ENCODE peak calls at places on chromosomes 3 and 15, in five cellular contexts. G is right atrium auricular region, Q is vagina, Z is transverse colon, I is cardiac muscle cell. L is an unnamed sample.
A peak's percentile ranks its signal among the peaks of the same experiment; 100 is the strongest.

GRCh38 chr3:156831006-156831405 is 4.9 kb downstream of the LEKR1 start:
- DNase-seq in G (no peak), Q (no peak), Z (no peak), I (no peak), L (no peak)

GRCh38 chr3:183662099-183662498 is 26.7 kb downstream of the KLHL24 start:
- DNase-seq in G (no peak), Q (no peak), Z (no peak), I (peak; percentile 35), L (no peak)

GRCh38 chr3:124814620-124815421 is 72.3 kb downstream of the ITGB5 start:
- DNase-seq in G (no peak), Q (no peak), Z (peak; percentile 68), I (no peak), L (no peak)

GRCh38 chr15:51184637-51185036 is 89.9 kb upstream of the TNFAIP8L3 start:
- DNase-seq in G (no peak), Q (no peak), Z (no peak), I (no peak), L (no peak)

GRCh38 chr15:31256385-31257265 is 70.0 kb upstream of the KLF13 start:
- DNase-seq in G (no peak), Q (no peak), Z (peak; percentile 20), I (no peak), L (no peak)

GRCh38 chr3:165800970-165801369 is 36.3 kb downstream of the BCHE start:
- DNase-seq in G (no peak), Q (no peak), Z (no peak), I (no peak), L (no peak)

GRCh38 chr3:65466300-65466988 is 572.3 kb downstream of the MAGI1 start:
- DNase-seq in G (no peak), Q (no peak), Z (no peak), I (no peak), L (no peak)

GRCh38 chr3:64684715-64685261 is 3.0 kb downstream of the ADAMTS9 start:
- DNase-seq in G (no peak), Q (no peak), Z (peak; percentile 34), I (peak; percentile 71), L (no peak)

GRCh38 chr3:127044996-127045395 is 62.1 kb downstream of the PLXNA1 start:
- DNase-seq in G (no peak), Q (no peak), Z (no peak), I (peak; percentile 10), L (no peak)

GRCh38 chr3:74532446-74532845 is 82.0 kb downstream of the CNTN3 start:
- DNase-seq in G (no peak), Q (no peak), Z (no peak), I (peak; percentile 81), L (no peak)

GRCh38 chr3:32456429-32457130 is 46.1 kb downstream of the CMTM6 start:
- DNase-seq in G (peak; percentile 49), Q (peak; percentile 43), Z (no peak), I (no peak), L (peak; percentile 39)

GRCh38 chr3:143763568-143764162 is 84.6 kb downstream of the SLC9A9 start:
- DNase-seq in G (no peak), Q (no peak), Z (no peak), I (peak; percentile 50), L (no peak)

GRCh38 chr15:57554063-57554820 is 37.5 kb upstream of the MYZAP start:
- DNase-seq in G (no peak), Q (no peak), Z (no peak), I (peak; percentile 50), L (no peak)

GRCh38 chr3:58563386-58564035 is 13.7 kb downstream of the FAM107A start:
- DNase-seq in G (peak; percentile 40), Q (peak; percentile 64), Z (no peak), I (no peak), L (no peak)

GRCh38 chr3:161171113-161171512 is 50.0 kb upstream of the NMD3 start:
- DNase-seq in G (peak; percentile 80), Q (no peak), Z (no peak), I (peak; percentile 87), L (peak; percentile 26)

GRCh38 chr15:24957691-24958090 is 2.9 kb downstream of the SNRPN start:
- DNase-seq in G (no peak), Q (no peak), Z (no peak), I (no peak), L (no peak)

GRCh38 chr3:147939425-147940196 is 530.4 kb downstream of the ZIC1 start:
- DNase-seq in G (no peak), Q (no peak), Z (no peak), I (no peak), L (no peak)
- TF ChIP-seq CTCF in G (no peak), Q (no peak), Z (no peak), I (no peak), L (no peak)

GRCh38 chr15:40097968-40098476 is 10.7 kb downstream of the BMF start:
- DNase-seq in G (no peak), Q (no peak), Z (peak; percentile 69), I (peak; percentile 46), L (no peak)
- H3K4me1 ChIP-seq in G (no peaks in the 10 kb centered on the region), Q (peaks cover 100% of the 10 kb centered on the region), Z (peaks cover 85% of the 10 kb centered on the region), I (peaks cover 58% of the 10 kb centered on the region), L (peaks cover 77% of the 10 kb centered on the region)

GRCh38 chr3:30498587-30498967 is 107.8 kb upstream of the TGFBR2 start:
- DNase-seq in G (no peak), Q (no peak), Z (no peak), I (no peak), L (no peak)

GRCh38 chr3:30502051-30502741 is 104.2 kb upstream of the TGFBR2 start:
- DNase-seq in G (no peak), Q (no peak), Z (no peak), I (no peak), L (no peak)

GRCh38 chr3:30502742-30503073 is 103.7 kb upstream of the TGFBR2 start:
- DNase-seq in G (no peak), Q (no peak), Z (no peak), I (no peak), L (no peak)

GRCh38 chr3:30501526-30501925 is 104.9 kb upstream of the TGFBR2 start:
- DNase-seq in G (no peak), Q (no peak), Z (no peak), I (no peak), L (no peak)

GRCh38 chr3:30500666-30501399 is 105.6 kb upstream of the TGFBR2 start:
- DNase-seq in G (no peak), Q (no peak), Z (no peak), I (no peak), L (no peak)
- TF ChIP-seq CTCF in G (no peak), Q (no peak), Z (no peak), I (no peak), L (no peak)

GRCh38 chr3:101235048-101235447 is 85.3 kb downstream of the IMPG2 start:
- DNase-seq in G (no peak), Q (no peak), Z (no peak), I (no peak), L (no peak)
- H3K4me1 ChIP-seq in G (no peaks in the 10 kb centered on the region), Q (no peaks in the 10 kb centered on the region), Z (no peaks in the 10 kb centered on the region), I (no peaks in the 10 kb centered on the region), L (no peaks in the 10 kb centered on the region)

GRCh38 chr15:83747050-83747717 is 93.3 kb downstream of the ADAMTSL3 start:
- DNase-seq in G (peak; percentile 71), Q (no peak), Z (no peak), I (peak; percentile 84), L (no peak)
- TF ChIP-seq CTCF in G (peak; percentile 67), Q (no peak), Z (peak; percentile 7), I (peak; percentile 37), L (peak; percentile 33)

DNA sequence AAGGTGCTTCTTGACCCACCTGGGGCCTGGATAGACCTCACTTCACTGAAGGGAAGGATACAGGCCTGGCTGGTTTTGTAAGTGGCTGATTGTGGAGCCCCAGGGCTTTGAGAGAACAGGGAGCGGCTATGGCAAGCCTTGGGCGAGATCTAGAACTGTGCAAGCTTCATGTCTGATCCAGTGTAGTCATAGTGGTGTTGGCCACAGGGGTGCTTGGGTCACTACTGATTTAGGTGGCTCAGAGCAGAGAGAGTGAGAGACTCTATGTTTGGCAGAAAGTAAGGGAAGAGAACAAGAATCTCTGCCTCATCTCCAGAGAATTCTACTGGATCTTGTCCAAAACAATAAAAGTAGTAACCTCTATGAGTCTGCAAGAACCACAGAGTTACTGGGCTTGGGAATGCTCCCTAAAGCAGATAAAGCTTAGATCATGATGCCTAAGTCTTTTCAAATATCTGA is 394.2 kb upstream of the EPHA3 start:
- DNase-seq in G (no peak), Q (no peak), Z (no peak), I (peak; percentile 9), L (no peak)
- H3K4me1 ChIP-seq in G (no peaks in the 10 kb centered on the region), Q (no peaks in the 10 kb centered on the region), Z (no peaks in the 10 kb centered on the region), I (no peaks in the 10 kb centered on the region), L (no peaks in the 10 kb centered on the region)

DNA sequence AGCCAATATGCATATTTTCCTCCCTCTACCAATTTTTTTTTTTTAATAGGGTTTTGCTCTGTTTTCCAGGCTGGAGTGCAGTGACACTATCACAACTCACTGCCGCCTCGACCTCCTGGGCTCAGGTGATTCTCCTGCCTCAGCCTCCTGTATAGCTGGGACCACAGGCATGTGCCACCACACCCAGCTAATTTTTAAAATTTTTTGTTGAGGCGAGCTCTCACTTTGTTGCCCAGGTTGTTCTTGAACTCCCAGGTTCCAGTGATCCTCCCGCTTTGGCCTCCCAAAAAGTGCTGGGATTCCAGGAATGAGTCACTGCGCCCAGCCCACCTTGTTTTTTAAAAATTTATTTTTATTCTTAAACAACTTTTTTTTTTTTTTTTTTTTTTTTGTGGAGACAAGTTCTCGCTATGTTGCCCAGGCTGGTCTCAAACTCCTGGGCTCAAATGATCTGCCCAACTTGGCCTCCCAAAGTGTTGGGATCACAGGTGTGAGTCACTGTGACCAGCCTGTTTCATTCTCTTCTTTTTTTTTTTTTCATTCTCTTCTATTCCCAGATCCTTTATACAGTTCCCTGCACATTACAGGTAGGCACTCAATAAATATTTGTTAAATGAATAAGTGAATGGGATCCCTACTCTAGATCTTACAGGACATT is 40.5 kb upstream of the PIK3CB start:
- DNase-seq in G (no peak), Q (no peak), Z (no peak), I (no peak), L (no peak)
- TF ChIP-seq CTCF in G (no peak), Q (no peak), Z (no peak), I (no peak), L (no peak)

DNA sequence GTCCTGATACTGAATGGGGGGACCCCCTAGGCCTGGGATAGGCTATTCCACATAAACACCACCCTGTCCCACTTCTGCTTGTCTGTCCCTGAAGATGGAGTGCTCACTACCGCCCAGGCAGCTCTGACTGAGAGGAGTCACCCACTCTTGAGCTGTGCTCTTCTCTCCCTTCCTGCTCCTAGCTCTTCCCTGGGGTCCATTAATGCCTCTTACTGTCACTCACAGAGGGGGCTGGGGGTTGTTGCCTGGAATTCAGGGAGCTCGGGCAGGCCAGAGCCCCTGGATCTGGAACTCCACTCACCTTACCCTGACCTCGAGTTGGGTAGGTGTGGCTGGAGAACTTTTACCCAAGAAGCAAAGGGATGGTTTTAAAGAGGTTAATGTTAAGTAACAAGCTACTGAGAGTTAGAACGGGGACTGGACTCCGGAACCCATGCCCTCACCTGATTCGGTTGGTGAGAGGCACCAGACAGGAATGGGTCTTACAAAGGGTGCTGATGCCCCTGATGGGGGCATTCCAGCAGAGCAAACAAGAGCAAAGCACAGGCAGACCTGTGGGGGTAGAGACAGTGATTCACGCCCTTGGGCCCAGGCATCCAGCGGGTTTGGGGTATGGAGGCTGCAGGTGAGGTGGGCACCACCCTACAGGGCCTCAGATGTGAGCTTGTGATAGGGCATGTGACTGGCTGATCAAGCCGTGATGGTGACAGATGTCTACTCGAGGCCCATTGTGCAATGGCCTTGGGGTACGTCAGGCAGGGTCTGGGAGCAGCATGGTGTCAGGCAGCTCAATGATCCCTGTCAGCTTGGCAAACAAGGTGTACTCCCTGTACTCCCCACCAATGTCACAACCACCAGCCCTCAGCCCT is 5.4 kb downstream of the NBEAL2 start:
- DNase-seq in G (no peak), Q (no peak), Z (no peak), I (no peak), L (no peak)
- H3K4me1 ChIP-seq in G (no peaks in the 10 kb centered on the region), Q (peaks cover 71% of the 10 kb centered on the region), Z (peaks cover 22% of the 10 kb centered on the region), I (peaks cover 10% of the 10 kb centered on the region), L (peaks cover 3% of the 10 kb centered on the region)